ENCODE peak calls at places on chromosomes 4 and X, in nine cellular contexts. Q is hepatocyte, Y is fibroblast of lung, S is GM23248, X is MM.1S, E is SK-N-SH, L is neural progenitor cell, A is PC-9, C is HepG2. T is an unnamed sample. For H4K20me1, the result is how much of the 10 kb centered on the place peaks cover.

GRCh38 chr4:84366111-84366510 is 133.0 kb downstream of the NKX6-1 start:
- DNase-seq in Q (no peak), Y (peak), S (peak), X (no peak), E (no peak), L (no peak), A (no peak), C (no peak), T (no peak)

GRCh38 chr4:178689926-178690325 is 1247.7 kb upstream of the AGA start:
- DNase-seq in Q (no peak), Y (no peak), S (no peak), X (no peak), E (no peak), L (peak), A (no peak), C (no peak), T (no peak)

GRCh38 chr4:158090323-158090722 is 82.5 kb downstream of the GASK1B start:
- DNase-seq in Q (no peak), Y (peak), S (peak), X (peak), E (no peak), L (no peak), A (no peak), C (no peak), T (no peak)

GRCh38 chr4:153564630-153565525 is 98.7 kb downstream of the TMEM131L start:
- DNase-seq in Q (peak), Y (peak), S (peak), X (no peak), E (no peak), L (peak), A (no peak), C (peak), T (no peak)

GRCh38 chr4:55184600-55185523 is 59.5 kb upstream of the KDR start:
- DNase-seq in Q (peak), Y (peak), S (peak), X (peak), E (no peak), L (no peak), A (peak), C (peak), T (peak)

GRCh38 chr4:161419822-161420221 is 744.0 kb downstream of the FSTL5 start:
- DNase-seq in Q (peak), Y (no peak), S (no peak), X (no peak), E (peak), L (peak), A (no peak), C (peak), T (no peak)

GRCh38 chr4:165204462-165204830 is 2.9 kb upstream of the KLHL2 start:
- DNase-seq in Q (no peak), Y (peak), S (peak), X (no peak), E (no peak), L (no peak), A (no peak), C (no peak), T (no peak)

GRCh38 chrX:87528487-87528886 is 10.9 kb downstream of the KLHL4 start:
- DNase-seq in Q (no peak), Y (no peak), S (no peak), X (no peak), E (no peak), L (no peak), A (no peak), C (no peak), T (no peak)

GRCh38 chrX:68995780-68996551 is 167.1 kb downstream of the EFNB1 start:
- DNase-seq in Q (peak), Y (peak), S (no peak), X (no peak), E (no peak), L (no peak), A (no peak), C (peak), T (no peak)

GRCh38 chr4:15336410-15337184 is 91.2 kb upstream of the C1QTNF7 start:
- DNase-seq in Q (no peak), Y (peak), S (peak), X (no peak), E (no peak), L (no peak), A (no peak), C (no peak), T (no peak)

GRCh38 chrX:123085311-123085940 is 98.7 kb upstream of the GRIA3 start:
- DNase-seq in Q (no peak), Y (peak), S (no peak), X (no peak), E (no peak), L (peak), A (no peak), C (peak), T (no peak)

GRCh38 chr4:1682860-1683259 is 1.3 kb downstream of the FAM53A start:
- DNase-seq in Q (no peak), Y (no peak), S (no peak), X (no peak), E (no peak), L (peak), A (no peak), C (no peak), T (no peak)

GRCh38 chrX:80216086-80216485 is 201.5 kb downstream of the TBX22 start:
- DNase-seq in Q (no peak), Y (no peak), S (peak), X (no peak), E (no peak), L (no peak), A (no peak), C (no peak), T (no peak)

GRCh38 chrX:67104982-67105757 is 438.7 kb upstream of the AR start:
- DNase-seq in Q (no peak), Y (no peak), S (no peak), X (no peak), E (no peak), L (no peak), A (no peak), C (no peak), T (no peak)

GRCh38 chr4:93658443-93658842 is 170.1 kb upstream of the ATOH1 start:
- DNase-seq in Q (no peak), Y (peak), S (no peak), X (no peak), E (no peak), L (peak), A (no peak), C (no peak), T (no peak)

GRCh38 chrX:139920306-139920705 is 12.5 kb downstream of the ATP11C start:
- DNase-seq in Q (no peak), Y (no peak), S (no peak), X (no peak), E (no peak), L (no peak), A (no peak), C (no peak), T (no peak)

GRCh38 chrX:139909716-139910115 is 23.1 kb downstream of the ATP11C start:
- DNase-seq in Q (no peak), Y (no peak), S (no peak), X (no peak), E (no peak), L (no peak), A (no peak), C (no peak), T (no peak)

GRCh38 chrX:139914421-139914820 is 18.4 kb downstream of the ATP11C start:
- DNase-seq in Q (no peak), Y (no peak), S (no peak), X (no peak), E (no peak), L (no peak), A (no peak), C (no peak), T (no peak)
- H4K20me1 ChIP-seq in Q (under half), Y (under half), S (under half), X (under half), E (under half), L (under half), A (under half), C (under half), T (under half)

GRCh38 chr4:108834167-108834566 is 71.3 kb upstream of the ETNPPL start:
- DNase-seq in Q (no peak), Y (peak), S (peak), X (no peak), E (no peak), L (no peak), A (no peak), C (no peak), T (no peak)
- H4K20me1 ChIP-seq in Q (under half), Y (under half), S (under half), X (under half), E (under half), L (under half), A (under half), C (under half), T (under half)

GRCh38 chrX:41339148-41339547 is 5.2 kb downstream of the DDX3X start:
- DNase-seq in Q (no peak), Y (no peak), S (no peak), X (no peak), E (no peak), L (no peak), A (no peak), C (no peak), T (no peak)
- H4K20me1 ChIP-seq in Q (half or more), Y (under half), S (half or more), X (half or more), E (half or more), L (half or more), A (half or more), C (half or more), T (half or more)

GRCh38 chr4:112951362-112951962 is 98.0 kb upstream of the ANK2 start:
- DNase-seq in Q (peak), Y (peak), S (peak), X (peak), E (peak), L (no peak), A (no peak), C (peak), T (peak)
- H4K20me1 ChIP-seq in Q (under half), Y (under half), S (under half), X (under half), E (under half), L (under half), A (under half), C (under half), T (under half)

DNA sequence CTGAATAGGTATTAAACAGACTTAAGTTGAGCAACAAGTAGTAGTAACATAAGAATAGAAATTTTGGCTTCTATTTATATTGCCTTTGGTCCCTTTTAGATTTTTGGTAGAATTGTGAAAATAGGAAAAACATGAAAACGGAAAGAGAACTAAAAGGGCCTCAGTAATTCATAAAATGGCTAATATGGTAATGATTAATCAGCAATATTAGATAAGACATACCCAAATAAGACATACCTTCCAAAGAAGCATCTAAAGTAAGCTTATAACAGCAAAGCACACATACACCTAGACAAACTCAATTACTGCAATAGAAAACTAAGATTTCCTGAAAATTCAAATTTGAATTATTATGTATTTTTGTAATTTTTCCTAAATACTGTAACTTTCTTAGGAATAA is 46.4 kb downstream of the CHIC2 start:
- DNase-seq in Q (no peak), Y (no peak), S (no peak), X (no peak), E (no peak), L (no peak), A (no peak), C (no peak), T (no peak)
- H4K20me1 ChIP-seq in Q (under half), Y (under half), S (under half), X (under half), E (half or more), L (under half), A (under half), C (under half), T (under half)

DNA sequence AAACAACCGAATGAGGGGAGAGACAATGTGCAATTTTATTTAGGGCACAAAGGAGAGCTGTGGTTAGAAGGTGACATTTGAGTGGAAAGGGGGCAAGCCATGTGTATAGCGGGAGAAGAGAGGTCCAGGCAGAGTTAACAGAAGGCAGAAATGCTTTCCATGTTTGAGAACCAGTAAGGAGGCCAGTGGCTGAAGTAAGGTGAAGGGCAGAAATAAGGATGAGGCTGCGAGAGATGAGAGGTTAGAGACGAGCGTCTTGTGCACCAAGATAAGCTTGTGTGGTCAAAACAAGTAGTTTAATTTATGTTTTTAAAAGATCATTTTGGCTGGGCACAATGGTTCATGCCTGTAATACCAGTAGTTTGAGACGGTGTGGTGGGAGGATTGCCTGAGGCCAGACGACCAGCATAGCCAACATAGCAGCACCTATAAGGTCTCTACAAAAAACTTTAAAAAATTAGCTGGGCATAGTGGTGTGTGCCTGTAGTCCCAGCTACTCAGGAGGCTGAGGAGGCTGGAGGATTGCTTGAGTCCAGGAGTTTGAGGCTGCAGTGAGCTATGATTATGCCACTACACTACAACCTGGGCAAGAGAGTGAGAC is 8.5 kb downstream of the HTT start:
- DNase-seq in Q (no peak), Y (no peak), S (no peak), X (no peak), E (no peak), L (no peak), A (no peak), C (no peak), T (no peak)
- H4K20me1 ChIP-seq in Q (under half), Y (under half), S (under half), X (under half), E (half or more), L (half or more), A (under half), C (under half), T (under half)

DNA sequence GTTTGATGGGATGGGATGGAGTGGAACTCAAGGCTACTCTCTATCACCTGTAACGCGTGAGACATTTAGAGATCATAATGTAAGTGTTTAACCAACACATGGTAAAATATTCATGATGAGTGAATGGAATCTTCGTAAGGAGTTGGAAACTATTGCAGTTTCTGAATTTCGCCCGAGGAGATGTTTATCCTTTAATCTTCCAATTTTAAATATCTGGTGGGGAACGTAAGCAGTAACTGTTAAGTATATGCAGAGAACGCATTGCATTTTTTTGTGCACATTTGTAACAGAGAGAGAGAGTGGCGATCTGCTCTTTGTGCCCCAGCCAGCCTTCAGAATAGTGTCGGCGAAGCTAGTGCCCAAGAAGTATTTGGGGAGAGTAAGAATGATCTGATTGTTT is 9.8 kb downstream of the PGM2 start:
- DNase-seq in Q (no peak), Y (no peak), S (no peak), X (no peak), E (no peak), L (no peak), A (no peak), C (no peak), T (no peak)
- H4K20me1 ChIP-seq in Q (under half), Y (under half), S (under half), X (under half), E (under half), L (under half), A (under half), C (under half), T (under half)

GRCh38 chrX:154072192-154072591 is 25.3 kb downstream of the MECP2 start:
- DNase-seq in Q (no peak), Y (no peak), S (no peak), X (no peak), E (no peak), L (no peak), A (no peak), C (no peak), T (no peak)
- H4K20me1 ChIP-seq in Q (half or more), Y (under half), S (under half), X (under half), E (half or more), L (half or more), A (under half), C (under half), T (under half)

DNA sequence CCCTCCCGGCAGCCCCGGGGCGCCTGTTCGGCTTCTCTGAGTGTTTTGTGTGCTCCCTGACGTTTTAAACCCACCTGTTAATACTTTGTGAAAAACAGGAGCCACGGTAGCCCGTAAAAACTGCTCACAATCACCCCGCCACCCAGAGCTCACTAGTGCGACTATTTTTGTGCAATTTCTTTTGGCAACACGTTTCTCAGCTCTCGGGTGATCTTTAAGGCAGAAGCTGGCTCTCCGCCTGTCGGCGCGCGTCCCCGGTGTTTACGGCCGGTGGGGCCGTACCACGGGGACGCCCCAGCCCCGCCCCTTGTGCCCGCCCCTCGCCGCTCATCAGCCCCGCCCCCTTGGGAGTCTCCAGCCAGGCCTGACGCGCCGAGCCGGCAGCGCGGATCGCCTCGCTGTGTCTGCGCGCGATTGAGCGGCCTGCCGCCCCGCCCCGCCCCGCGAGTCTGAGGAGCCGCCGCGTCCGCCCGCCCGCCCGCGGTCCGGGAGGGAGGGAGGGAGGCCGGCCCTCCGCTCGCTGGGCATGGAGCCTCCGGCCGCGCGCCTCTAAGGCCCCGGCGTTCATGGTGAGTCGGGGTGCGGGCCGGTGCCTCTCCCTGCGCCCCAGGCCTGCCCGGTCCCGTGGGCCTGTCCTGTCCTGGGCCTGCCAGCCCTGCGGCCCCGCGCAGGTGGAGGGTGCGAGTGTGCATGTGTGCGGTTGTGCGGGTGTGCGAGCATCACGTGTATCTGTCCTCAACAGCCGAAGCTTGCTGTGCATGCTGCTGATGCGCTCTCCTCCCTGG is 56.2 kb upstream of the TADA2B start:
- DNase-seq in Q (peak), Y (peak), S (peak), X (peak), E (peak), L (peak), A (peak), C (peak), T (peak)
- H4K20me1 ChIP-seq in Q (under half), Y (under half), S (under half), X (under half), E (under half), L (half or more), A (under half), C (under half), T (under half)

GRCh38 chr4:48718818-48719465 is 61.1 kb downstream of the FRYL start:
- DNase-seq in Q (no peak), Y (no peak), S (no peak), X (no peak), E (no peak), L (no peak), A (no peak), C (peak), T (no peak)

GRCh38 chr4:48727666-48728459 is 52.2 kb downstream of the FRYL start:
- DNase-seq in Q (no peak), Y (no peak), S (no peak), X (no peak), E (no peak), L (no peak), A (no peak), C (no peak), T (no peak)

GRCh38 chr4:48725414-48725813 is 54.7 kb downstream of the FRYL start:
- DNase-seq in Q (no peak), Y (no peak), S (no peak), X (no peak), E (no peak), L (no peak), A (no peak), C (no peak), T (no peak)

GRCh38 chr4:48720459-48720858 is 59.6 kb downstream of the FRYL start:
- DNase-seq in Q (no peak), Y (no peak), S (no peak), X (no peak), E (no peak), L (no peak), A (no peak), C (no peak), T (no peak)

DNA sequence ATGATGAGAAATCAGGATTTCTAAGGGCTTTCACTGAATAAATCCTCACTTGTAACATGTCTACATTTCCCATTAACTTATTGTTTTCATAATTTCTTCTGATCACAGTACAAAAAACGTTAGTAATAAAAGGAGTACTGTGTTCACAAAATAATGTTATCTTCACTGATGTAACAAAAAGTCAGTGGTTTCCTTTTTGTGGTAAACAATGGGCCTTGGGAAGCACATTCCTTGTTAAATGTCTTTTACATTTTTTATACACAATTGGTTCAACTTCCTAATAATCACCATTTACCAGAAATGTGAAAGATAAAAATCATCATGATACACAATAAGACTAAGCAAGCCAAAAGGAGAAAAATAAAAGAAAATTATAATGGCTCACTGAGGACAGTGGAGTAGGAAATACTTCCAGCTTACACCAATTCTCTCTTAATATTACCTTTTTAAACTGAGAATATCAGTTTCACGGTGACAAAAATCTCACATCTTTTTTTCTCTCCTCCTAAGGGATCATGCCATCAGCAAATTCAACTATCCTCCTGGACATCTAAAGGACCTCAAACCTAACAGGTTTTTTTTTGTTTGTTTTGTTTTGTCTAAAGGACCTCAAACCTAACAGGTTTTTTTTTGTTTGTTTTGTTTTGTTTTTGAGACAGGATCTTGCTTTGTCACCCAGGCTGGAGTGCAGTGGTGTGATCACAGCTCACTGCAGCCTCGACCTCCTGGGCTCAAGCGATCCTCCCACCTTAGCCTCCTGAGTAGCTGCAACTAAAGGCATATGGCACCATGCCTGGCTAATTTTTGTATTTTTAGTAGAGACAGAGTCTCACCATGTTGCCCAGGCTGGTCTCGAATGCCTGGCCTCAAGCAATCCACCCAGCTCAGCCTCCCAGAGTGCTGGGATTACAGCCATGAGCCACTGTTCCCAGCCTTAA is 57.3 kb downstream of the FRYL start:
- DNase-seq in Q (no peak), Y (peak), S (peak), X (no peak), E (no peak), L (no peak), A (no peak), C (no peak), T (no peak)
- H4K20me1 ChIP-seq in Q (under half), Y (under half), S (under half), X (under half), E (under half), L (under half), A (under half), C (under half), T (under half)